ENCODE peak calls at places on chromosomes 6 and 20, in eight cellular contexts. One of them, this sample, is unnamed.

GRCh38 chr6:104580452-104580851 is 279.3 kb downstream of the HACE1 start:
- DNase-seq in epithelial cell of esophagus: no peak
- DNase-seq in activated CD4-positive, CD25-positive, alpha-beta regulatory T cell treated with anti-CD3 and anti-CD28 coated beads, Interleukin-2, amount 50 U/mL, for 72 hours: no peak
- DNase-seq in immature natural killer cell: no peak
- DNase-seq in activated B cell treated with CpG ODN at 0.5 μM for 24 hours: no peak
- DNase-seq in HS-27A: no peak
- DNase-seq in D341Med: no peak
- DNase-seq in adipocyte: no peak
- DNase-seq in this sample: no peak

GRCh38 chr20:48942730-48943129 is 21.2 kb downstream of the ARFGEF2 start:
- DNase-seq in activated CD4-positive, CD25-positive, alpha-beta regulatory T cell treated with anti-CD3 and anti-CD28 coated beads, Interleukin-2, amount 50 U/mL, for 72 hours: no peak
- DNase-seq in D341Med: no peak
- DNase-seq in HS-27A: no peak
- DNase-seq in immature natural killer cell: no peak
- DNase-seq in adipocyte: no peak
- DNase-seq in epithelial cell of esophagus: no peak
- DNase-seq in activated B cell treated with CpG ODN at 0.5 μM for 24 hours: no peak
- DNase-seq in this sample: no peak

GRCh38 chr6:55874309-55874708 is 1.1 kb downstream of the BMP5 start:
- DNase-seq in activated CD4-positive, CD25-positive, alpha-beta regulatory T cell treated with anti-CD3 and anti-CD28 coated beads, Interleukin-2, amount 50 U/mL, for 72 hours: no peak
- DNase-seq in adipocyte: no peak
- DNase-seq in HS-27A: no peak
- DNase-seq in D341Med: no peak
- DNase-seq in epithelial cell of esophagus: no peak
- DNase-seq in activated B cell treated with CpG ODN at 0.5 μM for 24 hours: no peak
- DNase-seq in immature natural killer cell: no peak
- DNase-seq in this sample: no peak

GRCh38 chr20:4814696-4815252 is 93.1 kb downstream of the PRND start:
- DNase-seq in epithelial cell of esophagus: no peak
- DNase-seq in adipocyte: no peak
- DNase-seq in activated CD4-positive, CD25-positive, alpha-beta regulatory T cell treated with anti-CD3 and anti-CD28 coated beads, Interleukin-2, amount 50 U/mL, for 72 hours: peak
- DNase-seq in D341Med: no peak
- DNase-seq in activated B cell treated with CpG ODN at 0.5 μM for 24 hours: peak
- DNase-seq in HS-27A: no peak
- DNase-seq in immature natural killer cell: no peak
- DNase-seq in this sample: no peak

GRCh38 chr6:122289721-122290501 is 109.5 kb upstream of the HSF2 start:
- DNase-seq in D341Med: no peak
- DNase-seq in activated CD4-positive, CD25-positive, alpha-beta regulatory T cell treated with anti-CD3 and anti-CD28 coated beads, Interleukin-2, amount 50 U/mL, for 72 hours: no peak
- DNase-seq in HS-27A: no peak
- DNase-seq in adipocyte: peak
- DNase-seq in epithelial cell of esophagus: peak
- DNase-seq in activated B cell treated with CpG ODN at 0.5 μM for 24 hours: no peak
- DNase-seq in immature natural killer cell: no peak
- DNase-seq in this sample: peak

GRCh38 chr20:6519556-6519955 is 247.9 kb upstream of the BMP2 start:
- DNase-seq in activated B cell treated with CpG ODN at 0.5 μM for 24 hours: no peak
- DNase-seq in activated CD4-positive, CD25-positive, alpha-beta regulatory T cell treated with anti-CD3 and anti-CD28 coated beads, Interleukin-2, amount 50 U/mL, for 72 hours: no peak
- DNase-seq in epithelial cell of esophagus: peak
- DNase-seq in HS-27A: peak
- DNase-seq in D341Med: no peak
- DNase-seq in immature natural killer cell: no peak
- DNase-seq in adipocyte: peak
- DNase-seq in this sample: no peak

GRCh38 chr20:4484431-4485057 is 237.2 kb upstream of the PRND start:
- DNase-seq in immature natural killer cell: no peak
- DNase-seq in activated B cell treated with CpG ODN at 0.5 μM for 24 hours: no peak
- DNase-seq in epithelial cell of esophagus: no peak
- DNase-seq in adipocyte: no peak
- DNase-seq in D341Med: no peak
- DNase-seq in HS-27A: no peak
- DNase-seq in activated CD4-positive, CD25-positive, alpha-beta regulatory T cell treated with anti-CD3 and anti-CD28 coated beads, Interleukin-2, amount 50 U/mL, for 72 hours: no peak
- DNase-seq in this sample: no peak

GRCh38 chr6:5679696-5680494 is 326.8 kb downstream of the NRN1 start:
- DNase-seq in adipocyte: no peak
- DNase-seq in epithelial cell of esophagus: no peak
- DNase-seq in activated CD4-positive, CD25-positive, alpha-beta regulatory T cell treated with anti-CD3 and anti-CD28 coated beads, Interleukin-2, amount 50 U/mL, for 72 hours: no peak
- DNase-seq in D341Med: no peak
- DNase-seq in activated B cell treated with CpG ODN at 0.5 μM for 24 hours: no peak
- DNase-seq in immature natural killer cell: no peak
- DNase-seq in HS-27A: no peak
- DNase-seq in this sample: no peak

GRCh38 chr6:26044140-26045045 is 42.8 kb upstream of the HFE start:
- DNase-seq in D341Med: no peak
- DNase-seq in epithelial cell of esophagus: peak
- DNase-seq in activated B cell treated with CpG ODN at 0.5 μM for 24 hours: peak
- DNase-seq in immature natural killer cell: peak
- DNase-seq in adipocyte: peak
- DNase-seq in activated CD4-positive, CD25-positive, alpha-beta regulatory T cell treated with anti-CD3 and anti-CD28 coated beads, Interleukin-2, amount 50 U/mL, for 72 hours: peak
- DNase-seq in HS-27A: no peak
- DNase-seq in this sample: peak

GRCh38 chr20:37284691-37285124 is 4.7 kb upstream of the MANBAL start:
- DNase-seq in HS-27A: no peak
- DNase-seq in D341Med: no peak
- DNase-seq in activated B cell treated with CpG ODN at 0.5 μM for 24 hours: no peak
- DNase-seq in adipocyte: no peak
- DNase-seq in epithelial cell of esophagus: no peak
- DNase-seq in immature natural killer cell: no peak
- DNase-seq in activated CD4-positive, CD25-positive, alpha-beta regulatory T cell treated with anti-CD3 and anti-CD28 coated beads, Interleukin-2, amount 50 U/mL, for 72 hours: no peak
- DNase-seq in this sample: no peak

GRCh38 chr6:15472626-15473025 is 190.2 kb downstream of the DTNBP1 start:
- DNase-seq in activated CD4-positive, CD25-positive, alpha-beta regulatory T cell treated with anti-CD3 and anti-CD28 coated beads, Interleukin-2, amount 50 U/mL, for 72 hours: no peak
- DNase-seq in activated B cell treated with CpG ODN at 0.5 μM for 24 hours: no peak
- DNase-seq in D341Med: no peak
- DNase-seq in adipocyte: no peak
- DNase-seq in immature natural killer cell: no peak
- DNase-seq in HS-27A: no peak
- DNase-seq in epithelial cell of esophagus: no peak
- DNase-seq in this sample: no peak